ENCODE peak calls at places on chromosomes 12 and 14, in six cellular contexts. S, R, A, T, Z and Y are unnamed samples.

GRCh38 chr12:107322063-107322462 is 228.7 kb upstream of the CRY1 start:
- DNase-seq in S (no peak), R (no peak), A (no peak), T (no peak), Z (no peak), Y (no peak)

GRCh38 chr14:105944632-105945610 is 418.5 kb downstream of the TMEM121 start:
- DNase-seq in S (peak; percentile 66), R (no peak), A (no peak), T (no peak), Z (peak; percentile 5), Y (peak; percentile 64)

GRCh38 chr14:104801284-104802119 is 601 bp downstream of the ZBTB42 start:
- DNase-seq in S (no peak), R (no peak), A (no peak), T (no peak), Z (no peak), Y (no peak)

GRCh38 chr14:92500491-92500941 is 13.1 kb upstream of the RIN3 start:
- DNase-seq in S (no peak), R (no peak), A (peak; percentile 45), T (no peak), Z (no peak), Y (no peak)

GRCh38 chr14:58739674-58740073 is 101.9 kb downstream of the DACT1 start:
- DNase-seq in S (no peak), R (no peak), A (no peak), T (no peak), Z (no peak), Y (no peak)

GRCh38 chr12:104650541-104650940 is 193.8 kb downstream of the CHST11 start:
- DNase-seq in S (no peak), R (no peak), A (no peak), T (no peak), Z (no peak), Y (no peak)

GRCh38 chr14:76500011-76500410 is 124.1 kb downstream of the ESRRB start:
- DNase-seq in S (no peak), R (no peak), A (peak; percentile 2), T (peak; percentile 20), Z (peak; percentile 51), Y (peak; percentile 17)

GRCh38 chr14:89041245-89041585 is 216.8 kb downstream of the TTC8 start:
- DNase-seq in S (no peak), R (no peak), A (no peak), T (no peak), Z (no peak), Y (peak; percentile 38)

GRCh38 chr12:68587448-68587873 is 23.2 kb upstream of the RAP1B start:
- DNase-seq in S (no peak), R (no peak), A (no peak), T (no peak), Z (no peak), Y (no peak)

GRCh38 chr14:23383041-23383440 is 6.2 kb downstream of the CMTM5 start:
- DNase-seq in S (no peak), R (no peak), A (no peak), T (no peak), Z (no peak), Y (no peak)

DNA sequence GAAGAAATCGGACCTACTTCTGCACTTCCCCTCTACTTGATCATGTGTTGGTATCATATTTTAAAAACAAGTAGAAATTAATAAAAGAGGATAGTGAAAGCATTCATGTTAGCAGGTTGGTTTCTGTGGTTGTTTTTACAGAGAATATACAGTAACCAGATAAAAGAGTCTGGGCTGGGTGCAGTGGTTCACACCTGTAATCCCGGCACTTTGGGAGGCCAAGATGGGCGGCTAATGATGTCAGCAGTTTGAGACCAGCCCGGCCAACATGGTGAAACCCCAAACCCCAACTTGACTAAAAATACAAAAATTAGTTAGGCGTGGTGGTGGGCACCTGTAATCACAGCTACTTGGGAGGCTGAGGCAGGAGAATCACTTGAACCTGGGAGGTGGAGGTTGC is 55.9 kb downstream of the LRP6 start:
- DNase-seq in S (no peak), R (no peak), A (no peak), T (no peak), Z (no peak), Y (no peak)
- TF ChIP-seq CTCF in S (no peak), R (no peak), A (no peak), T (no peak), Z (no peak), Y (no peak)

GRCh38 chr12:124854637-124855184 is 9.0 kb downstream of the SCARB1 start:
- DNase-seq in S (no peak), R (no peak), A (no peak), T (no peak), Z (no peak), Y (no peak)

GRCh38 chr12:124855275-124855957 is 8.2 kb downstream of the SCARB1 start:
- DNase-seq in S (no peak), R (no peak), A (no peak), T (no peak), Z (no peak), Y (no peak)

GRCh38 chr12:124856842-124857178 is 6.9 kb downstream of the SCARB1 start:
- DNase-seq in S (no peak), R (no peak), A (no peak), T (no peak), Z (no peak), Y (no peak)

GRCh38 chr12:124857921-124858461 is 5.7 kb downstream of the SCARB1 start:
- DNase-seq in S (no peak), R (no peak), A (no peak), T (no peak), Z (no peak), Y (no peak)

DNA sequence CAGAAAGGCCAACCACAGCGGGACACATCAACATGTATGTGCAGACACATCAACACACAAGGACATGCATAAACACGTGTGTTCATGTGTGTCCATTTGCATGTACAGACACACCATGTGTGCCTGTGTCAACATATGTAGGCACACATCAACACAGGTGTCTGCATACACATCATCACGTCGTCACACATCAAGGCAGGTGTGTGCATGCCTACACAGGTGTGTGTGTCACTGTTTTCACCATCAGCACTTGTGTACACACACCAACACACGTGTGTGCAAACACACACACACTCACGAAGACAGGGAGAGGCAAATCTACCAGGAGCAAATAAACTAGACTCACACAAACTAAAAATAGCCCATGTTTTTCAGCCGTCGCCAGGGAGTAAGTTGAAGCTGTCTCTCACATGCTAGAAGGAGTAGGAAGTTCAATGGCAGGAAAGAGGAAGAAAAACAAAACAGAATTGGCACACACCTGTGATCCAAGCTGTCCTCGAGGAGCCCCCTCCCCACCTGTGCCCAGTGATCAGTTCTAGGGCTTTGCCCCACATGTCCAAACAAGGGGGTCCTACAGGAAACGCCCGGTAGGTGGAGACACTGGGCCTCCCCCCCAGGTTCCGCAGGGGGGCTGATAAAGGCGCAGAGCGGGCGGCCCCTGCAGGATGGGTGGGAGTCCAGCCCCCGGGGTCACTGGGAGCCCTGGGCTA is 7.4 kb downstream of the SCARB1 start:
- DNase-seq in S (peak; percentile 68), R (no peak), A (no peak), T (no peak), Z (no peak), Y (no peak)
- TF ChIP-seq CTCF in S (peak; percentile 50), R (no peak), A (no peak), T (no peak), Z (no peak), Y (no peak)

GRCh38 chr12:111643428-111643826 is 42.3 kb downstream of the BRAP start:
- DNase-seq in S (no peak), R (no peak), A (peak; percentile 81), T (peak; percentile 95), Z (peak; percentile 15), Y (no peak)

GRCh38 chr12:111645433-111645832 is 40.3 kb downstream of the BRAP start:
- DNase-seq in S (no peak), R (no peak), A (peak; percentile 15), T (peak; percentile 71), Z (no peak), Y (no peak)

GRCh38 chr12:111638576-111638975 is 39.5 kb upstream of the ATXN2 start:
- DNase-seq in S (no peak), R (no peak), A (peak; percentile 63), T (no peak), Z (no peak), Y (no peak)

GRCh38 chr12:111640498-111640897 is 41.4 kb upstream of the ATXN2 start:
- DNase-seq in S (no peak), R (no peak), A (no peak), T (no peak), Z (no peak), Y (no peak)

DNA sequence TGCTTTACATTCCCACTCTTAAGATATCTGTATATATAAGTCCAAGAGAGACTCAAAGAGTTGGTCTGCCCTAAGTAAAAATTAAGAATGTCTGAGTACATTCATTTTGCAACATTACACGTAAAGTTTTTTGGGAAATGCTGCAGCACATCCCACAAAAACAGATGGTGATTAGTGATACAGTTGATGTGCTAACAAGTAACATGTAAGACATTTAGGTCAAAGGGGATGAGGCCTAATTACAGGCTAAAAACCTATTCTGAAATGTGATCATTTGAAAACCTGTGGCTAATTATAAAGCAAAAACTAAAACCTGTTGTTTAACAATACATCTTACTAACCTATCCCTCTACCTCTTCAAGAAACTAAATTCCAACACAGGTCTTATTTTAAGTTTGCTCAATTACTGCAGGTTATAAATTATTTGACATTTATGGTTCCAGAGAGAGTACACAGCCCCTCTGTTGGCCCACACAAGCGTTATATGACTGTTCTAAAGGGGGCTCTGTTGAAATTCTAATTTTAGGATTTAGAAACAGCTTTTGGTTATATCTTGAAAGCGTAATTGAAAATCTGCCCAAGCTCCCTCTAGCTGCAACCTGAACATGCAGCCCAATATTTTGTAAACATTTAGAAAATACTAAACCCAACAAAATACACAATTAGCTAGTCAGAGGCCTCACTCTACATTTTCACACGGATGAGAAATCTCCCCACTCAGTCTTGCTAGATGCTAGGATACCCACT is 42.9 kb downstream of the BRAP start:
- DNase-seq in S (no peak), R (no peak), A (peak; percentile 42), T (no peak), Z (peak; percentile 35), Y (no peak)
- TF ChIP-seq CTCF in S (no peak), R (no peak), A (no peak), T (peak; percentile 38), Z (peak; percentile 30), Y (no peak)

GRCh38 chr14:74015178-74015577 is 3.9 kb downstream of the ENTPD5 start:
- DNase-seq in S (no peak), R (no peak), A (no peak), T (no peak), Z (no peak), Y (no peak)
- TF ChIP-seq CTCF in S (no peak), R (no peak), A (no peak), T (no peak), Z (no peak), Y (no peak)